ENCODE peak calls at places on chromosomes 3 and 15, in ten cellular contexts. One of them, this sample, is unnamed.

GRCh38 chr3:140924097-140924873 is 17.4 kb upstream of the SLC25A36 start:
- DNase-seq in GM12864: no peak
- DNase-seq in IMR-90: no peak
- DNase-seq in fibroblast of lung: no peak
- DNase-seq in gastrocnemius medialis: peak
- DNase-seq in DND-41: no peak
- DNase-seq in Panc1: no peak
- DNase-seq in HFFc6: no peak
- DNase-seq in sigmoid colon: no peak
- DNase-seq in GM13977: no peak
- DNase-seq in this sample: no peak

GRCh38 chr3:151976211-151977050 is 103.0 kb downstream of the SUCNR1 start:
- DNase-seq in sigmoid colon: no peak
- DNase-seq in GM12864: no peak
- DNase-seq in HFFc6: peak
- DNase-seq in DND-41: no peak
- DNase-seq in fibroblast of lung: peak
- DNase-seq in gastrocnemius medialis: no peak
- DNase-seq in IMR-90: peak
- DNase-seq in GM13977: no peak
- DNase-seq in Panc1: peak
- DNase-seq in this sample: no peak

GRCh38 chr3:95350066-95350465 is 1287.2 kb downstream of the NSUN3 start:
- DNase-seq in fibroblast of lung: no peak
- DNase-seq in sigmoid colon: no peak
- DNase-seq in Panc1: no peak
- DNase-seq in IMR-90: no peak
- DNase-seq in HFFc6: no peak
- DNase-seq in GM12864: no peak
- DNase-seq in GM13977: no peak
- DNase-seq in gastrocnemius medialis: no peak
- DNase-seq in DND-41: no peak
- DNase-seq in this sample: no peak

GRCh38 chr3:157776822-157777221 is 273.6 kb upstream of the VEPH1 start:
- DNase-seq in gastrocnemius medialis: no peak
- DNase-seq in GM13977: no peak
- DNase-seq in sigmoid colon: no peak
- DNase-seq in HFFc6: no peak
- DNase-seq in GM12864: no peak
- DNase-seq in DND-41: no peak
- DNase-seq in IMR-90: no peak
- DNase-seq in Panc1: no peak
- DNase-seq in fibroblast of lung: no peak
- DNase-seq in this sample: no peak

GRCh38 chr15:58229297-58229768 is 91.2 kb downstream of the AQP9 start:
- DNase-seq in GM13977: no peak
- DNase-seq in GM12864: no peak
- DNase-seq in IMR-90: peak
- DNase-seq in DND-41: no peak
- DNase-seq in fibroblast of lung: no peak
- DNase-seq in sigmoid colon: no peak
- DNase-seq in gastrocnemius medialis: no peak
- DNase-seq in HFFc6: peak
- DNase-seq in Panc1: no peak
- DNase-seq in this sample: no peak

GRCh38 chr3:178465260-178466180 is 70.7 kb upstream of the KCNMB2 start:
- DNase-seq in GM13977: peak
- DNase-seq in sigmoid colon: no peak
- DNase-seq in gastrocnemius medialis: no peak
- DNase-seq in GM12864: peak
- DNase-seq in fibroblast of lung: no peak
- DNase-seq in IMR-90: no peak
- DNase-seq in HFFc6: no peak
- DNase-seq in Panc1: no peak
- DNase-seq in DND-41: no peak
- DNase-seq in this sample: no peak

GRCh38 chr3:169964176-169964575 is 2.4 kb upstream of the SEC62 start:
- DNase-seq in HFFc6: peak
- DNase-seq in IMR-90: peak
- DNase-seq in Panc1: no peak
- DNase-seq in GM13977: no peak
- DNase-seq in fibroblast of lung: no peak
- DNase-seq in gastrocnemius medialis: no peak
- DNase-seq in GM12864: no peak
- DNase-seq in sigmoid colon: no peak
- DNase-seq in DND-41: no peak
- DNase-seq in this sample: no peak

GRCh38 chr15:64893481-64894394 is 18.0 kb upstream of the ANKDD1A start:
- DNase-seq in Panc1: no peak
- DNase-seq in fibroblast of lung: peak
- DNase-seq in GM13977: peak
- DNase-seq in gastrocnemius medialis: peak
- DNase-seq in GM12864: peak
- DNase-seq in DND-41: peak
- DNase-seq in HFFc6: peak
- DNase-seq in sigmoid colon: peak
- DNase-seq in IMR-90: peak
- DNase-seq in this sample: peak

GRCh38 chr3:98008751-98009373 is 26.3 kb downstream of the GABRR3 start:
- DNase-seq in gastrocnemius medialis: no peak
- DNase-seq in Panc1: no peak
- DNase-seq in GM13977: no peak
- DNase-seq in DND-41: no peak
- DNase-seq in fibroblast of lung: no peak
- DNase-seq in GM12864: peak
- DNase-seq in HFFc6: no peak
- DNase-seq in IMR-90: no peak
- DNase-seq in sigmoid colon: no peak
- DNase-seq in this sample: no peak

GRCh38 chr3:143720381-143720780 is 127.9 kb downstream of the SLC9A9 start:
- DNase-seq in GM12864: no peak
- DNase-seq in DND-41: no peak
- DNase-seq in fibroblast of lung: no peak
- DNase-seq in sigmoid colon: no peak
- DNase-seq in gastrocnemius medialis: no peak
- DNase-seq in IMR-90: no peak
- DNase-seq in GM13977: no peak
- DNase-seq in HFFc6: no peak
- DNase-seq in Panc1: no peak
- DNase-seq in this sample: no peak

GRCh38 chr15:72939855-72940631 is 112.2 kb upstream of the NEO1 start:
- DNase-seq in gastrocnemius medialis: no peak
- DNase-seq in DND-41: no peak
- DNase-seq in HFFc6: no peak
- DNase-seq in GM12864: no peak
- DNase-seq in IMR-90: no peak
- DNase-seq in Panc1: no peak
- DNase-seq in sigmoid colon: no peak
- DNase-seq in fibroblast of lung: no peak
- DNase-seq in GM13977: no peak
- DNase-seq in this sample: no peak

GRCh38 chr15:98729446-98730042 is 81.2 kb downstream of the IGF1R start:
- DNase-seq in fibroblast of lung: no peak
- DNase-seq in DND-41: no peak
- DNase-seq in GM12864: no peak
- DNase-seq in HFFc6: no peak
- DNase-seq in IMR-90: no peak
- DNase-seq in Panc1: no peak
- DNase-seq in sigmoid colon: no peak
- DNase-seq in GM13977: no peak
- DNase-seq in gastrocnemius medialis: no peak
- DNase-seq in this sample: no peak

GRCh38 chr3:165259518-165260193 is 63.5 kb upstream of the SLITRK3 start:
- DNase-seq in fibroblast of lung: peak
- DNase-seq in Panc1: no peak
- DNase-seq in gastrocnemius medialis: no peak
- DNase-seq in GM12864: no peak
- DNase-seq in GM13977: no peak
- DNase-seq in sigmoid colon: no peak
- DNase-seq in HFFc6: no peak
- DNase-seq in IMR-90: no peak
- DNase-seq in DND-41: no peak
- DNase-seq in this sample: no peak

GRCh38 chr3:31952205-31952604 is 28.9 kb downstream of the OSBPL10 start:
- DNase-seq in GM13977: no peak
- DNase-seq in DND-41: no peak
- DNase-seq in Panc1: no peak
- DNase-seq in IMR-90: no peak
- DNase-seq in sigmoid colon: no peak
- DNase-seq in gastrocnemius medialis: no peak
- DNase-seq in GM12864: peak
- DNase-seq in fibroblast of lung: no peak
- DNase-seq in HFFc6: no peak
- DNase-seq in this sample: no peak

GRCh38 chr15:84034831-84035753 is 200.5 kb upstream of the GOLGA6L4 start:
- DNase-seq in HFFc6: no peak
- DNase-seq in DND-41: no peak
- DNase-seq in fibroblast of lung: peak
- DNase-seq in sigmoid colon: no peak
- DNase-seq in GM12864: peak
- DNase-seq in gastrocnemius medialis: no peak
- DNase-seq in GM13977: peak
- DNase-seq in Panc1: no peak
- DNase-seq in IMR-90: peak
- DNase-seq in this sample: no peak

GRCh38 chr3:184604039-184604955 is 42.7 kb downstream of the EPHB3 start:
- DNase-seq in gastrocnemius medialis: no peak
- DNase-seq in GM12864: no peak
- DNase-seq in DND-41: no peak
- DNase-seq in IMR-90: no peak
- DNase-seq in Panc1: no peak
- DNase-seq in GM13977: peak
- DNase-seq in HFFc6: no peak
- DNase-seq in fibroblast of lung: no peak
- DNase-seq in sigmoid colon: peak
- DNase-seq in this sample: peak

GRCh38 chr3:24359645-24360462 is 134.8 kb downstream of the THRB start:
- DNase-seq in DND-41: no peak
- DNase-seq in IMR-90: no peak
- DNase-seq in sigmoid colon: no peak
- DNase-seq in HFFc6: no peak
- DNase-seq in Panc1: no peak
- DNase-seq in fibroblast of lung: no peak
- DNase-seq in GM12864: no peak
- DNase-seq in gastrocnemius medialis: no peak
- DNase-seq in GM13977: no peak
- DNase-seq in this sample: no peak
- TF ChIP-seq CTCF in DND-41: no peak
- TF ChIP-seq CTCF in IMR-90: no peak
- TF ChIP-seq CTCF in sigmoid colon: peak
- TF ChIP-seq CTCF in HFFc6: no peak
- TF ChIP-seq CTCF in Panc1: peak
- TF ChIP-seq CTCF in fibroblast of lung: peak
- TF ChIP-seq CTCF in GM12864: no peak
- TF ChIP-seq CTCF in gastrocnemius medialis: no peak
- TF ChIP-seq CTCF in GM13977: no peak
- TF ChIP-seq CTCF in this sample: no peak

GRCh38 chr3:7630351-7630911 is 769.5 kb downstream of the GRM7 start:
- DNase-seq in IMR-90: no peak
- DNase-seq in Panc1: no peak
- DNase-seq in DND-41: no peak
- DNase-seq in fibroblast of lung: peak
- DNase-seq in HFFc6: no peak
- DNase-seq in GM12864: no peak
- DNase-seq in GM13977: no peak
- DNase-seq in gastrocnemius medialis: no peak
- DNase-seq in sigmoid colon: no peak
- DNase-seq in this sample: no peak

GRCh38 chr3:7632305-7632704 is 771.4 kb downstream of the GRM7 start:
- DNase-seq in fibroblast of lung: no peak
- DNase-seq in HFFc6: no peak
- DNase-seq in GM13977: no peak
- DNase-seq in IMR-90: no peak
- DNase-seq in GM12864: no peak
- DNase-seq in Panc1: no peak
- DNase-seq in sigmoid colon: no peak
- DNase-seq in DND-41: no peak
- DNase-seq in gastrocnemius medialis: no peak
- DNase-seq in this sample: no peak

GRCh38 chr3:7630925-7631324 is 770.0 kb downstream of the GRM7 start:
- DNase-seq in gastrocnemius medialis: no peak
- DNase-seq in fibroblast of lung: peak
- DNase-seq in GM13977: no peak
- DNase-seq in sigmoid colon: peak
- DNase-seq in IMR-90: no peak
- DNase-seq in Panc1: no peak
- DNase-seq in DND-41: no peak
- DNase-seq in HFFc6: no peak
- DNase-seq in GM12864: no peak
- DNase-seq in this sample: peak
- TF ChIP-seq CTCF in gastrocnemius medialis: no peak
- TF ChIP-seq CTCF in fibroblast of lung: no peak
- TF ChIP-seq CTCF in GM13977: no peak
- TF ChIP-seq CTCF in sigmoid colon: no peak
- TF ChIP-seq CTCF in IMR-90: no peak
- TF ChIP-seq CTCF in Panc1: no peak
- TF ChIP-seq CTCF in DND-41: no peak
- TF ChIP-seq CTCF in HFFc6: no peak
- TF ChIP-seq CTCF in GM12864: no peak
- TF ChIP-seq CTCF in this sample: no peak

GRCh38 chr15:53384417-53384816 is 375.0 kb downstream of the WDR72 start:
- DNase-seq in GM13977: no peak
- DNase-seq in IMR-90: no peak
- DNase-seq in gastrocnemius medialis: no peak
- DNase-seq in Panc1: no peak
- DNase-seq in sigmoid colon: no peak
- DNase-seq in GM12864: no peak
- DNase-seq in HFFc6: no peak
- DNase-seq in fibroblast of lung: no peak
- DNase-seq in DND-41: no peak
- DNase-seq in this sample: peak
- TF ChIP-seq CTCF in GM13977: peak
- TF ChIP-seq CTCF in IMR-90: no peak
- TF ChIP-seq CTCF in gastrocnemius medialis: no peak
- TF ChIP-seq CTCF in Panc1: peak
- TF ChIP-seq CTCF in sigmoid colon: no peak
- TF ChIP-seq CTCF in GM12864: peak
- TF ChIP-seq CTCF in HFFc6: no peak
- TF ChIP-seq CTCF in fibroblast of lung: no peak
- TF ChIP-seq CTCF in DND-41: peak
- TF ChIP-seq CTCF in this sample: no peak

DNA sequence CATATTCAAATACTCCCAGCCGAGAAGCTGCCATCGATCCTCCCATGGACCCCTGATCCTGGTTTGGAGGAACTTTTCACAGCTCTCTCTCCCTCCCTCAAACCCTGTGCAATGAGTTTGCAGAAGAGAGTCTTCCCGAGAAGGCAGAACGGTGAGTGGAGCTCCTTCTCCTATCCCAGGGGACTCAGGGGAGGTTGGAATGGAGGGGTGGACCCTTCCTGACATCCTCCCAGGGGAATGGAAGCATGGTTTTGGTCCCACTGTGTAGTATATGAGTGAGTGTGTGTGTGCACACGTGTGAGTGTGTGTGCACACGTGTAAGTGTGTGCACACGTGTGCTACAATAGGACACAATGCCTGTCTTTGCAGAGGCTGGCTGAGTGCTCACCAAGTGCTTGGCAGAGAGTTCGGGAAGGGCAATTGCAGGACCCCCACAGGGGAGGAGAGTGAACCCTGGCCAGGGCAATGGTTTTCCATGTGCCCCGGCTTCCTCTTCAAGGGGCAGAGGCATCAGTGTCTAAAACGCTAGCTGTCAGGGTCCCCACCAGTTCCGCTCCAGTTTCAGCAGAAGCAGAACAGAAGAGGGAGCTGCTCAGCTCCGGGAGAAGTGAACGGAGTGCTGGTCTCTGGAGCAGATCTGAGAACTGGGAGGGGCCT is 13.8 kb upstream of the IL16 start:
- DNase-seq in sigmoid colon: peak
- DNase-seq in IMR-90: no peak
- DNase-seq in gastrocnemius medialis: no peak
- DNase-seq in fibroblast of lung: peak
- DNase-seq in DND-41: no peak
- DNase-seq in Panc1: no peak
- DNase-seq in GM12864: no peak
- DNase-seq in HFFc6: no peak
- DNase-seq in GM13977: no peak
- DNase-seq in this sample: no peak
- TF ChIP-seq CTCF in sigmoid colon: no peak
- TF ChIP-seq CTCF in IMR-90: no peak
- TF ChIP-seq CTCF in gastrocnemius medialis: no peak
- TF ChIP-seq CTCF in fibroblast of lung: peak
- TF ChIP-seq CTCF in DND-41: no peak
- TF ChIP-seq CTCF in Panc1: no peak
- TF ChIP-seq CTCF in GM12864: no peak
- TF ChIP-seq CTCF in HFFc6: no peak
- TF ChIP-seq CTCF in GM13977: no peak
- TF ChIP-seq CTCF in this sample: no peak

This sample was measured in glutamatergic neuron.